ENCODE peak calls at places on chromosomes 4 and X, in six cellular contexts. J, Z, S, V, D and I are unnamed samples.

GRCh38 chr4:73187325-73187724 is 71.3 kb downstream of the ANKRD17 start:
- DNase-seq in J (no peak), Z (no peak), S (no peak), V (no peak), D (no peak), I (no peak)

GRCh38 chr4:109876634-109877265 is 28.8 kb downstream of the LRIT3 start:
- DNase-seq in J (no peak), Z (no peak), S (no peak), V (no peak), D (no peak), I (no peak)

GRCh38 chrX:98191003-98191402 is 1307.3 kb downstream of the RPA4 start:
- DNase-seq in J (no peak), Z (no peak), S (no peak), V (no peak), D (no peak), I (no peak)

GRCh38 chrX:15059488-15059887 is 186.3 kb downstream of the MOSPD2 start:
- DNase-seq in J (no peak), Z (no peak), S (no peak), V (no peak), D (no peak), I (no peak)

GRCh38 chr4:10100734-10101216 is 15.8 kb downstream of the WDR1 start:
- DNase-seq in J (no peak), Z (no peak), S (peak; percentile 79), V (peak; percentile 30), D (no peak), I (no peak)

GRCh38 chrX:150450519-150451177 is 87.5 kb downstream of the MAMLD1 start:
- DNase-seq in J (no peak), Z (no peak), S (no peak), V (peak; percentile 40), D (no peak), I (no peak)

GRCh38 chrX:46649421-46650260 is 76.1 kb downstream of the CHST7 start:
- DNase-seq in J (no peak), Z (peak; percentile 50), S (peak; percentile 49), V (no peak), D (no peak), I (no peak)

GRCh38 chr4:120083152-120083551 is 16.5 kb upstream of the MAD2L1 start:
- DNase-seq in J (no peak), Z (no peak), S (no peak), V (no peak), D (no peak), I (no peak)

GRCh38 chrX:85379174-85379907 is at the start of gene POF1B:
- DNase-seq in J (no peak), Z (peak; percentile 11), S (peak; percentile 20), V (peak; percentile 2), D (no peak), I (no peak)

GRCh38 chrX:118603981-118604380 is 108.4 kb downstream of the DOCK11 start:
- DNase-seq in J (peak; percentile 30), Z (peak; percentile 60), S (no peak), V (peak; percentile 50), D (peak; percentile 38), I (peak; percentile 62)

GRCh38 chr4:151202851-151203455 is 74.0 kb upstream of the PRSS48 start:
- DNase-seq in J (no peak), Z (no peak), S (no peak), V (no peak), D (no peak), I (peak; percentile 14)

GRCh38 chr4:3233391-3234071 is 15.4 kb upstream of the MSANTD1 start:
- DNase-seq in J (no peak), Z (no peak), S (no peak), V (no peak), D (no peak), I (peak; percentile 54)

GRCh38 chrX:1466232-1466661 is 13.5 kb upstream of the ASMTL start:
- DNase-seq in J (no peak), Z (no peak), S (peak; percentile 28), V (peak; percentile 2), D (no peak), I (no peak)

GRCh38 chr4:113434247-113434587 is 327.3 kb downstream of the CAMK2D start:
- DNase-seq in J (no peak), Z (no peak), S (no peak), V (no peak), D (no peak), I (no peak)

GRCh38 chr4:7068883-7069282 is 1.0 kb upstream of the GRPEL1 start:
- DNase-seq in J (no peak), Z (no peak), S (no peak), V (peak; percentile 21), D (no peak), I (peak; percentile 38)

GRCh38 chr4:113674733-113675132 is 86.8 kb downstream of the CAMK2D start:
- DNase-seq in J (no peak), Z (no peak), S (no peak), V (no peak), D (no peak), I (no peak)

GRCh38 chr4:108840426-108840975 is 77.6 kb upstream of the ETNPPL start:
- DNase-seq in J (no peak), Z (no peak), S (no peak), V (peak; percentile 54), D (no peak), I (no peak)

GRCh38 chr4:71235321-71236206 is 103.3 kb upstream of the SLC4A4 start:
- DNase-seq in J (no peak), Z (no peak), S (no peak), V (no peak), D (no peak), I (no peak)

GRCh38 chrX:71543316-71543715 is 10.4 kb downstream of the OGT start:
- DNase-seq in J (peak; percentile 31), Z (no peak), S (no peak), V (no peak), D (no peak), I (peak; percentile 15)

GRCh38 chr4:177511611-177512010 is 69.4 kb upstream of the AGA start:
- DNase-seq in J (no peak), Z (peak; percentile 31), S (no peak), V (no peak), D (no peak), I (no peak)

GRCh38 chr4:126738926-126739325 is 893.8 kb upstream of the INTU start:
- DNase-seq in J (no peak), Z (no peak), S (no peak), V (no peak), D (no peak), I (no peak)

GRCh38 chr4:156906325-156906724 is 65.3 kb downstream of the PDGFC start:
- DNase-seq in J (no peak), Z (no peak), S (no peak), V (no peak), D (no peak), I (no peak)

GRCh38 chr4:15506464-15506863 is 36.8 kb downstream of the CC2D2A start:
- DNase-seq in J (no peak), Z (no peak), S (no peak), V (no peak), D (no peak), I (peak; percentile 13)

GRCh38 chr4:149264093-149264733 is 551.4 kb downstream of the IQCM start:
- DNase-seq in J (peak; percentile 33), Z (peak; percentile 66), S (no peak), V (peak; percentile 30), D (peak; percentile 26), I (peak; percentile 43)

GRCh38 chr4:94410678-94411206 is 41.0 kb upstream of the PDLIM5 start:
- DNase-seq in J (no peak), Z (no peak), S (no peak), V (no peak), D (no peak), I (peak; percentile 15)

GRCh38 chr4:164424852-164425251 is 329.1 kb upstream of the SMIM31 start:
- DNase-seq in J (no peak), Z (no peak), S (no peak), V (no peak), D (no peak), I (no peak)

GRCh38 chr4:92305148-92305877 is 1.5 kb downstream of the GRID2 start:
- DNase-seq in J (no peak), Z (peak; percentile 88), S (peak; percentile 52), V (no peak), D (peak; percentile 82), I (peak; percentile 53)

GRCh38 chr4:25884040-25884788 is 21.4 kb upstream of the SEL1L3 start:
- DNase-seq in J (no peak), Z (no peak), S (no peak), V (no peak), D (no peak), I (peak; percentile 34)

GRCh38 chr4:2788532-2789103 is 4.3 kb upstream of the SH3BP2 start:
- DNase-seq in J (no peak), Z (no peak), S (peak; percentile 36), V (no peak), D (no peak), I (no peak)

GRCh38 chrX:49915352-49916222 is 6.8 kb upstream of the CLCN5 start:
- DNase-seq in J (peak; percentile 9), Z (peak; percentile 38), S (no peak), V (peak; percentile 56), D (peak; percentile 32), I (peak; percentile 66)

GRCh38 chr4:6095897-6096296 is 77.7 kb upstream of the C4orf50 start:
- DNase-seq in J (no peak), Z (no peak), S (no peak), V (no peak), D (no peak), I (no peak)

GRCh38 chrX:135087867-135088266 is 32.5 kb downstream of the ETDB start:
- DNase-seq in J (no peak), Z (no peak), S (no peak), V (no peak), D (no peak), I (no peak)

GRCh38 chr4:125938541-125938940 is 623.8 kb downstream of the FAT4 start:
- DNase-seq in J (no peak), Z (no peak), S (no peak), V (no peak), D (no peak), I (no peak)

GRCh38 chrX:120456973-120457372 is 12.1 kb downstream of the LAMP2 start:
- DNase-seq in J (no peak), Z (no peak), S (no peak), V (peak; percentile 9), D (no peak), I (no peak)

GRCh38 chrX:49846545-49846944 is 17.4 kb downstream of the PAGE4 start:
- DNase-seq in J (no peak), Z (no peak), S (no peak), V (no peak), D (no peak), I (no peak)

GRCh38 chr4:185902654-185903053 is 90.7 kb upstream of the SORBS2 start:
- DNase-seq in J (no peak), Z (no peak), S (no peak), V (no peak), D (no peak), I (no peak)

GRCh38 chrX:50448565-50448964 is 22.1 kb downstream of the DGKK start:
- DNase-seq in J (no peak), Z (peak; percentile 7), S (no peak), V (no peak), D (no peak), I (no peak)